ENCODE peak calls at places on chromosome 2, in five cellular contexts. One of them, this sample, is unnamed.

GRCh38 chr2:39546937-39547336 is 109.9 kb upstream of the MAP4K3 start:
- DNase-seq in ELF-1: no peak
- DNase-seq in body of pancreas: no peak
- DNase-seq in hepatocyte: no peak
- DNase-seq in dorsolateral prefrontal cortex: no peak
- DNase-seq in this sample: no peak

GRCh38 chr2:235541838-235542549 is 48.2 kb downstream of the AGAP1 start:
- DNase-seq in ELF-1: no peak
- DNase-seq in body of pancreas: no peak
- DNase-seq in hepatocyte: peak; percentile 31
- DNase-seq in dorsolateral prefrontal cortex: peak; percentile 9
- DNase-seq in this sample: peak; percentile 53

GRCh38 chr2:95392730-95393455 is 9.6 kb upstream of the FAHD2A start:
- DNase-seq in ELF-1: no peak
- DNase-seq in body of pancreas: peak; percentile 31
- DNase-seq in hepatocyte: no peak
- DNase-seq in dorsolateral prefrontal cortex: no peak
- DNase-seq in this sample: no peak

GRCh38 chr2:143489135-143489534 is 359.9 kb downstream of the ARHGAP15 start:
- DNase-seq in ELF-1: no peak
- DNase-seq in body of pancreas: no peak
- DNase-seq in hepatocyte: no peak
- DNase-seq in dorsolateral prefrontal cortex: no peak
- DNase-seq in this sample: no peak

GRCh38 chr2:128347701-128348504 is 29.2 kb upstream of the HS6ST1 start:
- DNase-seq in ELF-1: no peak
- DNase-seq in body of pancreas: peak; percentile 74
- DNase-seq in hepatocyte: peak; percentile 75
- DNase-seq in dorsolateral prefrontal cortex: peak; percentile 71
- DNase-seq in this sample: peak; percentile 30

GRCh38 chr2:144052103-144052502 is 467.8 kb downstream of the ZEB2 start:
- DNase-seq in ELF-1: no peak
- DNase-seq in body of pancreas: no peak
- DNase-seq in hepatocyte: no peak
- DNase-seq in dorsolateral prefrontal cortex: no peak
- DNase-seq in this sample: no peak

GRCh38 chr2:112182581-112183034 is 44.4 kb downstream of the FBLN7 start:
- DNase-seq in ELF-1: peak; percentile 23
- DNase-seq in body of pancreas: no peak
- DNase-seq in hepatocyte: no peak
- DNase-seq in dorsolateral prefrontal cortex: no peak
- DNase-seq in this sample: no peak

GRCh38 chr2:217837001-217837491 is 165.7 kb downstream of the TNS1 start:
- DNase-seq in ELF-1: peak; percentile 39
- DNase-seq in body of pancreas: peak; percentile 60
- DNase-seq in hepatocyte: peak; percentile 51
- DNase-seq in dorsolateral prefrontal cortex: peak; percentile 86
- DNase-seq in this sample: peak; percentile 71

This sample was measured in transverse colon.